ENCODE peak calls at places on chromosome 10, in six cellular contexts. K is astrocyte of the cerebellum; R is tibial artery; Q is uterus; N is CD8-positive, alpha-beta T cell; B is astrocyte of the spinal cord. L is an unnamed sample.

GRCh38 chr10:5960070-5960972 is 17.0 kb downstream of the IL15RA start:
- DNase-seq in K (no peak), R (no peak), Q (peak; percentile 54), N (no peak), B (peak; percentile 15), L (no peak)

GRCh38 chr10:100041620-100042019 is 31.9 kb upstream of the DNMBP start:
- DNase-seq in K (no peak), R (no peak), Q (no peak), N (no peak), B (no peak), L (no peak)

GRCh38 chr10:115772606-115773005 is 500.4 kb downstream of the GFRA1 start:
- DNase-seq in K (peak; percentile 18), R (no peak), Q (no peak), N (no peak), B (peak; percentile 81), L (peak; percentile 86)

GRCh38 chr10:32244421-32245207 is 102.3 kb downstream of the EPC1 start:
- DNase-seq in K (no peak), R (no peak), Q (no peak), N (no peak), B (no peak), L (no peak)

GRCh38 chr10:63123963-63124362 is 9.2 kb upstream of the NRBF2 start:
- DNase-seq in K (no peak), R (no peak), Q (no peak), N (no peak), B (peak; percentile 25), L (no peak)

GRCh38 chr10:122091722-122092121 is 102.8 kb downstream of the TACC2 start:
- DNase-seq in K (no peak), R (no peak), Q (no peak), N (no peak), B (no peak), L (no peak)

GRCh38 chr10:97224483-97225435 is 39.0 kb upstream of the SLIT1 start:
- DNase-seq in K (no peak), R (no peak), Q (no peak), N (no peak), B (no peak), L (no peak)

GRCh38 chr10:17229016-17229716 is 1.1 kb downstream of the VIM start:
- DNase-seq in K (peak; percentile 87), R (peak; percentile 94), Q (peak; percentile 94), N (peak; percentile 79), B (peak; percentile 95), L (peak; percentile 77)

GRCh38 chr10:84175436-84175835 is 1.8 kb downstream of the GPR15LG start:
- DNase-seq in K (no peak), R (no peak), Q (no peak), N (no peak), B (no peak), L (no peak)

GRCh38 chr10:103657061-103657591 is 163.6 kb downstream of the NEURL1 start:
- DNase-seq in K (no peak), R (no peak), Q (no peak), N (no peak), B (no peak), L (no peak)

GRCh38 chr10:34578468-34578867 is 236.6 kb downstream of the PARD3 start:
- DNase-seq in K (no peak), R (no peak), Q (no peak), N (no peak), B (no peak), L (no peak)

GRCh38 chr10:84762754-84763394 is 434.5 kb downstream of the CCSER2 start:
- DNase-seq in K (no peak), R (no peak), Q (no peak), N (no peak), B (no peak), L (no peak)

GRCh38 chr10:67308912-67309311 is 383.1 kb downstream of the LRRTM3 start:
- DNase-seq in K (no peak), R (no peak), Q (no peak), N (no peak), B (no peak), L (no peak)

GRCh38 chr10:59648711-59649201 is 60.9 kb downstream of the SLC16A9 start:
- DNase-seq in K (peak; percentile 55), R (no peak), Q (peak; percentile 30), N (no peak), B (peak; percentile 14), L (no peak)

GRCh38 chr10:7264313-7264741 is 146.5 kb downstream of the SFMBT2 start:
- DNase-seq in K (no peak), R (no peak), Q (no peak), N (no peak), B (peak; percentile 54), L (no peak)

GRCh38 chr10:99930731-99931550 is 78.8 kb downstream of the DNMBP start:
- DNase-seq in K (no peak), R (no peak), Q (no peak), N (no peak), B (peak; percentile 47), L (no peak)

GRCh38 chr10:51876528-51876927 is 177.1 kb upstream of the CSTF2T start:
- DNase-seq in K (no peak), R (no peak), Q (no peak), N (no peak), B (no peak), L (no peak)

GRCh38 chr10:120556164-120556532 is 99.1 kb downstream of the PLPP4 start:
- DNase-seq in K (peak; percentile 32), R (no peak), Q (no peak), N (no peak), B (peak; percentile 56), L (no peak)

GRCh38 chr10:93267521-93267920 is 193.8 kb downstream of the CYP26A1 start:
- DNase-seq in K (no peak), R (no peak), Q (no peak), N (no peak), B (no peak), L (no peak)

GRCh38 chr10:133159611-133159949 is 439 bp upstream of the KNDC1 start:
- DNase-seq in K (no peak), R (no peak), Q (no peak), N (no peak), B (no peak), L (no peak)

GRCh38 chr10:133159950-133160812 is at the start of gene KNDC1:
- DNase-seq in K (no peak), R (no peak), Q (no peak), N (no peak), B (no peak), L (no peak)

GRCh38 chr10:133162178-133162909 is 2.3 kb downstream of the KNDC1 start:
- DNase-seq in K (no peak), R (no peak), Q (no peak), N (no peak), B (no peak), L (no peak)

GRCh38 chr10:133161486-133162051 is 1.6 kb downstream of the KNDC1 start:
- DNase-seq in K (no peak), R (no peak), Q (no peak), N (no peak), B (no peak), L (no peak)

GRCh38 chr10:133160813-133161471 is 923 bp downstream of the KNDC1 start:
- DNase-seq in K (no peak), R (no peak), Q (no peak), N (no peak), B (no peak), L (no peak)
- H3K4me3 ChIP-seq in K (peak overlapping the region; percentile 25), R (peak overlapping the region; percentile 46), Q (peak overlapping the region; percentile 75), N (no peak overlapping the region), B (no peak overlapping the region), L (peak overlapping the region; percentile 64)

DNA sequence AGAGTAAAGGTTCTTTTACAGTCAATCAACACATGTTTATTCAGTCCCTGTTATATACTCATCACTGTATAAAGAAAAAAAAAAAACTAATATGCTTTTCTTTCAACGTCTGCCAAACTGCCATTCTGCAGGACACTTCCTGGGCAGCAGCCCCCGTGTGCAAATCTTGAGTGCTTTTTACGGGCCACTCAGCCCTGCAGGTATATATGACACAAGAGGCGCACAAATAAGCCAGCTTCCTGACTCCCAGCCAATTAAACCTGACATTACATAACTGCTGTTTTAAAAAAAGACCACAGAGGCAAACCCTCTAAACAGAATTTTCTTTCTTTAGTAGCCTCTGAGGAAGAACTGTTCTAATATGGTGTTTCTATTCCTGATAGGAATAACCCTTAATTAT is 263.0 kb upstream of the NEBL start:
- DNase-seq in K (no peak), R (no peak), Q (no peak), N (no peak), B (no peak), L (no peak)
- H3K4me3 ChIP-seq in K (no peak overlapping the region), R (no peak overlapping the region), Q (no peak overlapping the region), N (no peak overlapping the region), B (no peak overlapping the region), L (no peak overlapping the region)

GRCh38 chr10:29921071-29921446 is 138.3 kb downstream of the JCAD start:
- DNase-seq in K (no peak), R (no peak), Q (no peak), N (no peak), B (no peak), L (no peak)
- H3K4me3 ChIP-seq in K (no peak overlapping the region), R (peak overlapping the region; percentile 16), Q (no peak overlapping the region), N (no peak overlapping the region), B (no peak overlapping the region), L (no peak overlapping the region)

GRCh38 chr10:72007246-72007892 is 43.2 kb downstream of the CHST3 start:
- DNase-seq in K (no peak), R (peak; percentile 41), Q (no peak), N (no peak), B (no peak), L (no peak)
- H3K4me3 ChIP-seq in K (no peak overlapping the region), R (no peak overlapping the region), Q (no peak overlapping the region), N (no peak overlapping the region), B (no peak overlapping the region), L (no peak overlapping the region)

DNA sequence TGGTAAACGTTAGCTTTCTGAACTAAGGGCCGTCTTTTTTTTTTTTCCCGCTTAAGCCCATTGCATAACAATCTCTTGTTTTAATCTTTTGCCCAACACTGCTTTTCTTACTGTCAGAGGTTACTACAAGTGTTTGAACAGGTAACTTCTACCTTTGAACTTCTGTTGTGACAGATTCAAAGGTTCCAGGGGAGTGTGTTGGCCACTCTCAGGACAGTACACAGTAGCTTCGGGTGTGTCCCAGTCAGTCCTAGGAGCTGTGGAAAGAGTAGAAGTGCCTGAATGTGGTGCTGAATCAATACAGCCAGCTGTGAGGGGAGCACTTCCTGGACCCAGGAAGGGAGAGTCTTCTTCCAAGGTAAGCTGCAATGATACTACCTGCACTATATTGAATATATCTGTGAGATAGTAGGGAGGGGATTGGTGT is at the start of gene ACSL5:
- DNase-seq in K (no peak), R (no peak), Q (no peak), N (no peak), B (no peak), L (no peak)
- H3K4me3 ChIP-seq in K (no peak within 1 kb of the TSS), R (no peak within 1 kb of the TSS), Q (no peak within 1 kb of the TSS), N (no peak within 1 kb of the TSS), B (no peak within 1 kb of the TSS), L (no peak within 1 kb of the TSS)

DNA sequence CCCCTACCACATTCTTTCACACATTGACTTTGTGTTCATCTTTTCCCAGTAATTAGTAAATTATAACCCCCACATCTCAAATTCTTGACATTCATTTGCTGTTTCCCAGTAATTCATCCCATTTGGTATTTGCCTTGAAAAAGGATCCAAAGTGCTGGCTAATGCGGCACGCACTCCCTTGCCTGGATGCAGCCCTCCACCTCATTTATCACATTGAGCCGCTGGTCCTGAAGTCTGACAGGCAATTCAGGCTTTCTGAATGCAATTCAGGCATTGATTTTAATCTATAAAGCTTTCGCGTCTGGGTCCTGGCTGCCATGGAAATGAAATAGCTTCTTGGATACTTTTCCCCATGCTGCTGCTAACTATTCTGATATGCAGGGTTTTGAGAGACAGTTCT is 112.6 kb upstream of the ANKRD1 start:
- DNase-seq in K (no peak), R (no peak), Q (no peak), N (no peak), B (no peak), L (no peak)
- H3K4me3 ChIP-seq in K (no peak overlapping the region), R (no peak overlapping the region), Q (no peak overlapping the region), N (no peak overlapping the region), B (no peak overlapping the region), L (no peak overlapping the region)